ENCODE peak calls at places on chromosomes 4 and X, in eight cellular contexts. N is OCI-LY7, W is PC-3, G is tibial artery, B is cardiac muscle cell, F is A549, E is GM12878, Z is neuronal stem cell. Q is an unnamed sample.
A peak's percentile ranks its signal among the peaks of the same experiment; 100 is the strongest.

GRCh38 chrX:124736553-124737240 is 390.3 kb downstream of the SH2D1A start:
- DNase-seq in Z (no peak), B (no peak), W (no peak), F (no peak), G (no peak), N (no peak), E (no peak), Q (no peak)

GRCh38 chrX:83845397-83845796 is 15.5 kb upstream of the CYLC1 start:
- DNase-seq in N (peak; percentile 39), Z (peak; percentile 12), B (peak; percentile 57), E (no peak), F (peak; percentile 33), W (peak; percentile 50), G (no peak), Q (peak; percentile 1)

GRCh38 chr4:185212566-185212965 is 3.2 kb downstream of the SNX25 start:
- DNase-seq in F (no peak), G (no peak), B (no peak), Z (no peak), W (no peak), N (no peak), E (no peak), Q (no peak)

GRCh38 chrX:129823115-129823514 is 20.6 kb downstream of the ZDHHC9 start:
- DNase-seq in G (peak; percentile 26), N (peak; percentile 71), B (peak; percentile 28), Z (no peak), F (peak; percentile 58), W (peak; percentile 61), E (no peak), Q (no peak)

GRCh38 chrX:40086569-40087335 is 11.0 kb downstream of the BCOR start:
- DNase-seq in F (no peak), B (no peak), E (no peak), G (no peak), N (no peak), Z (no peak), W (no peak), Q (no peak)

GRCh38 chrX:126167560-126167959 is 1.5 kb upstream of the DCAF12L2 start:
- DNase-seq in Z (no peak), N (no peak), G (no peak), E (no peak), F (no peak), B (no peak), W (no peak), Q (no peak)

GRCh38 chrX:153969904-153970397 is 1.7 kb downstream of the HCFC1 start:
- DNase-seq in N (peak; percentile 41), Z (no peak), F (no peak), W (peak; percentile 10), B (no peak), E (no peak), G (no peak), Q (no peak)

GRCh38 chrX:154732421-154733071 is 18.3 kb downstream of the GAB3 start:
- DNase-seq in W (peak; percentile 83), E (no peak), F (peak; percentile 33), B (no peak), Z (no peak), G (no peak), N (no peak), Q (no peak)

GRCh38 chrX:16140448-16140847 is 17.1 kb downstream of the GRPR start:
- DNase-seq in W (no peak), E (no peak), F (no peak), N (no peak), G (no peak), Z (no peak), B (no peak), Q (no peak)

GRCh38 chrX:107672955-107673378 is 44.7 kb downstream of the PRPS1 start:
- DNase-seq in E (no peak), B (peak; percentile 81), G (peak; percentile 77), N (peak; percentile 83), W (peak; percentile 84), Z (no peak), F (peak; percentile 86), Q (peak; percentile 68)

GRCh38 chr4:159151701-159152100 is 48.8 kb downstream of the RAPGEF2 start:
- DNase-seq in Z (no peak), F (no peak), W (no peak), E (no peak), B (no peak), N (no peak), G (no peak), Q (no peak)
- H3K4me1 ChIP-seq in Z (no peaks in the 10 kb centered on the region), F (peaks cover 2% of the 10 kb centered on the region), W (peaks cover 1% of the 10 kb centered on the region), E (peaks cover 22% of the 10 kb centered on the region), B (peaks cover 25% of the 10 kb centered on the region), N (peaks cover 7% of the 10 kb centered on the region), G (peaks cover 6% of the 10 kb centered on the region), Q (no peaks in the 10 kb centered on the region)

DNA sequence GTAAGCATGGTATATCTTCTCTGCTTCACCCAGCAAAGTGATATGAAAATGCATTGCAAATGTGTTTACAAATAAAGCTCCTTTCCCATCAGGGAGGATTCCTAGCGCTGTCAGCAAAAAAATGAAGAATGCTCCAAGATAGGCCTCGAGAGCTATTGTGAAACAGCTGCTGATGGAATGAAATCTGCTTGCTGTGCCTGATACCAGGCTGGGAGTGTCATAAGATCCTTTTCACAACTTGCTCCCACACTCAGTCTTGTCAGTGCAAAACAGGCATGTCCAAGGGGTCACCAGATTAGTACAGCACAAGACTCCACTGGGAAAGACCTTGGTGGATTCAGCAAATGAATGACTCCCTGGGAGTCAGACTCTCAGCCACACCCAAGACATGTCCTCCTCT is 34.1 kb downstream of the HNRNPH2 start:
- DNase-seq in G (no peak), W (no peak), B (no peak), E (no peak), F (no peak), Z (no peak), N (no peak), Q (no peak)
- H3K27ac ChIP-seq in G (no peak overlapping the region), W (no peak overlapping the region), B (no peak overlapping the region), E (no peak overlapping the region), F (no peak overlapping the region), Z (no peak overlapping the region), N (no peak overlapping the region), Q (no peak overlapping the region)

DNA sequence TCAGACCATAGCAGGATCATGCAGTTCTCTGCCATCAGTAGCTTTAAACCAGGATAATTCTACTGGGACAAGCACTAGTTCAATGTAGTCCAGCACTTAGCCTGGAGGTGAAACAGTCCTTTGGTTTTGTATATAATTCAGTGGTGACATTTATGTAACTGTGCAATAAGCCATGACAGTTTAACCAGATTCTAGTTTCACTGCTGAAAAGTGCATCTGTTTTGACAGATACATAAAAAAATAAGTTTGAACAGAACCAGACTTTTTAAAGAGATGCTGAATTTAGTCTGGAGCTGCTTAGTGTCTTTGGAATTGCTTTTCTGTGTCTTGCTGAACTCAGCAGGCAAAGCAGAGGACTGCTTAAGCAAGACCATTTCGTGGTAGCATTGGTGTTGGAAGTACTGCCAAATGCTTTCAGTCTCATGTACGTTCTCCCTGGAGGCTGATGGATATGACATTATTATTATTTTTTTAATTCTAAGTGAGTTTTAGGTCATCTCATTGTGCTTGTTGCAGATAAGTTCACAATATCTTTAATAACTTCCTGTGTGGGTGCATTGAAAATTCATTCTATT is 393.5 kb downstream of the MAPK10 start:
- DNase-seq in W (no peak), F (no peak), E (no peak), N (no peak), G (no peak), B (no peak), Z (no peak), Q (no peak)
- H3K4me1 ChIP-seq in W (peaks cover 23% of the 10 kb centered on the region), F (no peaks in the 10 kb centered on the region), E (no peaks in the 10 kb centered on the region), N (no peaks in the 10 kb centered on the region), G (peaks cover 5% of the 10 kb centered on the region), B (no peaks in the 10 kb centered on the region), Z (no peaks in the 10 kb centered on the region), Q (no peaks in the 10 kb centered on the region)

DNA sequence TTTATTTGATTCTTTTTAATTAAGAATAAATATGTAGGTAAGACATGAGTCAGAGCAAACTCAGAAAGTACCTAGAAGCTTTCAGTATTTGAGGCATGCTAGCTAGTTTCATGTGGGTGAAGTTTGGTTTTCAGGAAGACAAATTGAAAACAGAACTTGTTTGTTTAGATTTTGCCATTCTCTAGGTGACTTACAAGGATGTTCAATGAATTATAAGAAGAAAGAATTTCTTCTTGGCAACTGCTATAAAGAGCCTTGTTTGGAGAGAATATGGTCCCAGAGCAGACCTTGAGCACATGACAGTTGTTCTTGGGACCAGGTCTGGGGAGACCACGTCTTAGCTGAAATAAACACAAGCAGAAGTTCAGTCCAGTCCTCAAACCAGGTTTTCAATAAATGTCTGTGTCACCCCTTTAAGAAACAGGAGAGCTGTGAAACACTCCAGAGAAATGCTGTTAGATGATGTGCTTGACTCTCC is 38.0 kb upstream of the IL21 start:
- DNase-seq in Z (no peak), B (no peak), G (no peak), N (no peak), E (peak; percentile 20), W (no peak), F (no peak), Q (no peak)
- H3K27ac ChIP-seq in Z (no peak overlapping the region), B (no peak overlapping the region), G (no peak overlapping the region), N (no peak overlapping the region), E (peak overlapping the region; percentile 61), W (no peak overlapping the region), F (no peak overlapping the region), Q (no peak overlapping the region)

GRCh38 chr4:2799444-2799911 is 6.6 kb downstream of the SH3BP2 start:
- DNase-seq in G (peak; percentile 25), E (no peak), F (no peak), B (no peak), Z (no peak), W (no peak), N (no peak), Q (no peak)
- H3K4me1 ChIP-seq in G (peaks cover 48% of the 10 kb centered on the region), E (peaks cover 54% of the 10 kb centered on the region), F (peaks cover 63% of the 10 kb centered on the region), B (peaks cover 30% of the 10 kb centered on the region), Z (peaks cover 36% of the 10 kb centered on the region), W (peaks cover 21% of the 10 kb centered on the region), N (peaks cover 31% of the 10 kb centered on the region), Q (peaks cover 29% of the 10 kb centered on the region)